ENCODE peak calls at places on chromosomes 13 and 19, in six cellular contexts. W is thoracic aorta; Q is left lung; H is naive thymus-derived CD4-positive, alpha-beta T cell; M is osteoblast; I is Panc1. L is an unnamed sample.

GRCh38 chr19:56660381-56661105 is 11.0 kb downstream of the ZNF835 start:
- DNase-seq in W (no peak), Q (no peak), H (no peak), M (peak; percentile 68), I (no peak), L (no peak)

GRCh38 chr19:10111405-10111811 is at the start of gene P2RY11:
- DNase-seq in W (no peak), Q (no peak), H (no peak), M (peak; percentile 56), I (no peak), L (no peak)

GRCh38 chr19:50980203-50980602 is 3.5 kb downstream of the KLK7 start:
- DNase-seq in W (no peak), Q (no peak), H (no peak), M (no peak), I (no peak), L (no peak)

GRCh38 chr19:39413269-39413902 is 917 bp downstream of the PLEKHG2 start:
- DNase-seq in W (no peak), Q (peak; percentile 59), H (no peak), M (peak; percentile 97), I (no peak), L (no peak)

GRCh38 chr19:29694669-29695627 is 20.1 kb downstream of the C19orf12 start:
- DNase-seq in W (no peak), Q (peak; percentile 73), H (peak; percentile 78), M (peak; percentile 94), I (no peak), L (no peak)

GRCh38 chr19:39246951-39247669 is 1.5 kb downstream of the IFNL4 start:
- DNase-seq in W (no peak), Q (no peak), H (no peak), M (peak; percentile 86), I (no peak), L (no peak)

GRCh38 chr13:103839460-103839859 is 773.2 kb upstream of the SLC10A2 start:
- DNase-seq in W (no peak), Q (no peak), H (no peak), M (no peak), I (no peak), L (no peak)

GRCh38 chr13:37102896-37103295 is 2.6 kb downstream of the CSNK1A1L start:
- DNase-seq in W (no peak), Q (no peak), H (no peak), M (no peak), I (no peak), L (no peak)

GRCh38 chr19:51274037-51274370 is 23.1 kb downstream of the SIGLECL1 start:
- DNase-seq in W (no peak), Q (no peak), H (no peak), M (peak; percentile 74), I (no peak), L (no peak)

GRCh38 chr19:55232284-55232597 is 3.7 kb upstream of the TMEM86B start:
- DNase-seq in W (no peak), Q (no peak), H (no peak), M (peak; percentile 43), I (no peak), L (no peak)

GRCh38 chr13:79781829-79782540 is 301.0 kb downstream of the NDFIP2 start:
- DNase-seq in W (no peak), Q (no peak), H (no peak), M (no peak), I (no peak), L (no peak)

GRCh38 chr19:10885241-10886169 is 14.2 kb downstream of the CARM1 start:
- DNase-seq in W (no peak), Q (no peak), H (no peak), M (peak; percentile 55), I (no peak), L (no peak)

DNA sequence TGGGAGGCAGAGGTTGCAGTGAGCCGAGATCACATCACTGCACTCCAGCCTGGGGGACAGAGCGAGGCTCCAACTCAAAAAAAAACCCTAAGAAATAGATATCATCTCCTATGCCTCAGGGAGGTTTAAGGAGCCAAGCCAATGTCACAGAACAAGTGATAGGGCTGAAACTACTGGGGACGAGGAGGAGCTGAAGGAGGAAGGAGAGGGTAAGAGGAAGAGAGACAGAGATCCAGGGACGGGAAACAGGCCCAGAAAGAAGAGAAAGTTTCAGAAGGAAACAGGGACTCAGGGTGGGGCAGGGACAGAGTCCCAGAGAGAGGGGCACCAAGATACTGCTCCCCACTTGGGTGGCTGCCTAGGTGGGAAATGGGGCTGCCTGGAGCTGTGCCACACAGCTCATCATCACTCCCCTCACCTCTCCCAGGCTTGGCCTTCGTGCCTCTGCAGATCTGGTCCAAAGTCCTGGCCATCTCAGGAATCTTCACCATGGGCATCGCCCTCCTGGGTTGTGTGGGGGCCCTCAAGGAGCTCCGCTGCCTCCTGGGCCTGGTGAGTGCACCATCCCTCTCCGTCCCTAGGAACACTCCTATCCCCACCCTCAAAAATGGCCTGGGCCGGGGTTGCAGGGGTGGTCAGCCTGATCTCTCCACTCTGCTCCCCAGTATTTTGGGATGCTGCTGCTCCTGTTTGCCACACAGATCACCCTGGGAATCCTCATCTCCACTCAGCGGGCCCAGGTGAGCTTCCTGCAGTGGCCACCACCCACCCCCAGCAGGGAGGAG is 1.5 kb downstream of the CD37 start:
- DNase-seq in W (no peak), Q (no peak), H (no peak), M (no peak), I (no peak), L (no peak)
- H3K4me3 ChIP-seq in W (no peak overlapping the region), Q (no peak overlapping the region), H (peak overlapping the region; percentile 18), M (no peak overlapping the region), I (no peak overlapping the region), L (no peak overlapping the region)

GRCh38 chr19:5122121-5122400 is 153.1 kb downstream of the KDM4B start:
- DNase-seq in W (no peak), Q (no peak), H (no peak), M (no peak), I (no peak), L (no peak)

GRCh38 chr19:5119297-5119998 is 150.5 kb downstream of the KDM4B start:
- DNase-seq in W (no peak), Q (no peak), H (no peak), M (no peak), I (no peak), L (no peak)

GRCh38 chr19:5121286-5122120 is 152.6 kb downstream of the KDM4B start:
- DNase-seq in W (no peak), Q (no peak), H (no peak), M (no peak), I (no peak), L (no peak)

GRCh38 chr19:5120833-5121232 is 151.9 kb downstream of the KDM4B start:
- DNase-seq in W (no peak), Q (no peak), H (no peak), M (no peak), I (no peak), L (no peak)

GRCh38 chr19:5120321-5120720 is 151.4 kb downstream of the KDM4B start:
- DNase-seq in W (no peak), Q (no peak), H (no peak), M (no peak), I (no peak), L (no peak)
- H3K36me3 ChIP-seq in W (peaks cover 27% of the 10 kb centered on the region), Q (no peaks in the 10 kb centered on the region), H (no peaks in the 10 kb centered on the region), M (peaks cover 9% of the 10 kb centered on the region), I (no peaks in the 10 kb centered on the region), L (no peaks in the 10 kb centered on the region)

GRCh38 chr13:105445793-105446192 is 1089.7 kb downstream of the EFNB2 start:
- DNase-seq in W (no peak), Q (no peak), H (no peak), M (no peak), I (no peak), L (no peak)
- H3K4me3 ChIP-seq in W (peak overlapping the region; percentile 34), Q (no peak overlapping the region), H (no peak overlapping the region), M (no peak overlapping the region), I (no peak overlapping the region), L (no peak overlapping the region)

GRCh38 chr19:40673377-40673776 is 17.1 kb downstream of the NUMBL start:
- DNase-seq in W (no peak), Q (no peak), H (no peak), M (peak; percentile 55), I (no peak), L (no peak)
- H3K36me3 ChIP-seq in W (peaks cover 91% of the 10 kb centered on the region), Q (no peaks in the 10 kb centered on the region), H (no peaks in the 10 kb centered on the region), M (peaks cover 97% of the 10 kb centered on the region), I (peaks cover 2% of the 10 kb centered on the region), L (peaks cover 6% of the 10 kb centered on the region)

DNA sequence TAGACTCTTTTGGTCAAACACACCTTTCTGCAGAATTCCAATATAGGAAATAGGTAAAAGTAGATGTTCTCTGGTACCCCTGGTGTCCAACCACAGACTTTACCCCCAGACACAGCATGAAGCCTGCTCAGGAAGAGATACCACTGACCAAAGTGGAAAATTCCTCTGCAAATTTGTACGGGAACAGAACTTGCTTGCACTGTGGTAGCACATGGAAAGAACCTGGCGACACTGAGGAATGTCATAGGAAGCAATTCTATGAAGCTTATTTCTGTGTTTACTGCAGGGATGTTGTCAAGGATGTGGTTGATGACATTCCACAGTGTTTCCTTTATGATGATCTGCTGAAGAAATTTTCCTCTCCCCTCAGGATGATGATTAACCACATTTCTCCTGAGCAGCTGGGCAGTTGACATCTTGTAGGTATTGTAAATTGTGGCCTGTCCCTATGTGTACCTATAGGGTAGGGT is 48.9 kb upstream of the TNFSF11 start:
- DNase-seq in W (no peak), Q (no peak), H (no peak), M (peak; percentile 55), I (no peak), L (peak; percentile 88)
- H3K4me3 ChIP-seq in W (no peak overlapping the region), Q (no peak overlapping the region), H (no peak overlapping the region), M (no peak overlapping the region), I (no peak overlapping the region), L (no peak overlapping the region)

DNA sequence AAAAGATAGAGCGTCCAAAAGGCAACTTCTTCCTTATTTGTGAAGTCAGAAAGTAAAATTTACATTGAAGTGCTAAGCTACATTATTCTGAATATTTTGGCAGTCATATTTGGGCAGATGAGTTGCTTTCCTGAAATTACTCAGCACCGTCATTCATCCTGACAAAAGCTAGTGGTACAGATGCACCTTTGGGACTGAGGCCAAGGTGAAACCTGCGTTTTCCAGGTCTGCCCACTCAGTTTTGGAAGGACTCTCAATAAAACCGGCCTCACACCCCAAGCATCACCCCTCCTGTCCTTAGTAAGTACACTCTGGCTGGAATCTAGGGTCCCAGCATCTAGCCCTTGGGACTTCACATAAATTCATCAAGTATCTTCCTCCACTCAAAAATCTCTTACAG is 187.5 kb downstream of the TM9SF2 start:
- DNase-seq in W (no peak), Q (no peak), H (no peak), M (no peak), I (no peak), L (no peak)
- H3K36me3 ChIP-seq in W (no peaks in the 10 kb centered on the region), Q (no peaks in the 10 kb centered on the region), H (no peaks in the 10 kb centered on the region), M (no peaks in the 10 kb centered on the region), I (no peaks in the 10 kb centered on the region), L (no peaks in the 10 kb centered on the region)

DNA sequence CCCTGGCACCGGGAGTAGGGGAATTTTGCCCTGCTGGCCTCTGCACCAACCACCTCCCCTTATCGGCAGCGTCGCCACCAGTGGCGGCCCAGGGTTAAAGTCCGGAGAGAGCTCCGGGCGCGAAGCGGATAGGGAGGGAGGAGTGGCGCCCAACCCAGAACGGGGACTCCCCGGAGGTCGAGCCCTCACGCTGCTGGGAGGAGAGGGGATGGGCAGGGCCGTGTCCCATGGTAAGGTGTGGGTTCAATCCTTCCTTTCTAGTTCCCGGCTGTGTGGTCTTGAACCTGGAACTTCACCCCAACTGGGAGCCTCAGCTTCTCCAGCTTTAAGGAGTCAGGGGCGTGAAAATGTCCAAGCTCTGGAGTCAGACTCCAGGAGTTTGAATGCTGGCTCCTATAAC is 23.3 kb upstream of the BCL3 start:
- DNase-seq in W (no peak), Q (no peak), H (no peak), M (peak; percentile 62), I (no peak), L (no peak)
- H3K4me3 ChIP-seq in W (peak overlapping the region; percentile 10), Q (no peak overlapping the region), H (no peak overlapping the region), M (no peak overlapping the region), I (no peak overlapping the region), L (no peak overlapping the region)

L was measured in kidney epithelial cell.